ENCODE peak calls at places on chromosomes 4 and X, in nine cellular contexts. One of them, this sample, is unnamed.

GRCh38 chr4:15651682-15652081 is 3.5 kb downstream of the FBXL5 start:
- DNase-seq in mesothelial cell of epicardium: no peak
- DNase-seq in brain microvascular endothelial cell: no peak
- DNase-seq in lower leg skin: no peak
- DNase-seq in IMR-90: peak; percentile 19
- DNase-seq in esophagus squamous epithelium: no peak
- DNase-seq in nephron progenitor cell: no peak
- DNase-seq in lung: no peak
- DNase-seq in cardiac muscle cell: no peak
- DNase-seq in this sample: no peak

GRCh38 chr4:62816566-62816965 is 1592.7 kb downstream of the TECRL start:
- DNase-seq in mesothelial cell of epicardium: no peak
- DNase-seq in brain microvascular endothelial cell: no peak
- DNase-seq in lower leg skin: peak; percentile 76
- DNase-seq in IMR-90: no peak
- DNase-seq in esophagus squamous epithelium: no peak
- DNase-seq in nephron progenitor cell: no peak
- DNase-seq in lung: no peak
- DNase-seq in cardiac muscle cell: no peak
- DNase-seq in this sample: no peak

GRCh38 chr4:76658231-76659102 is 223.4 kb downstream of the SHROOM3 start:
- DNase-seq in mesothelial cell of epicardium: no peak
- DNase-seq in brain microvascular endothelial cell: no peak
- DNase-seq in lower leg skin: no peak
- DNase-seq in IMR-90: peak; percentile 86
- DNase-seq in esophagus squamous epithelium: no peak
- DNase-seq in nephron progenitor cell: no peak
- DNase-seq in lung: no peak
- DNase-seq in cardiac muscle cell: no peak
- DNase-seq in this sample: no peak

GRCh38 chr4:176376032-176376614 is 56.4 kb downstream of the SPCS3 start:
- DNase-seq in mesothelial cell of epicardium: no peak
- DNase-seq in brain microvascular endothelial cell: no peak
- DNase-seq in lower leg skin: no peak
- DNase-seq in IMR-90: peak; percentile 53
- DNase-seq in esophagus squamous epithelium: no peak
- DNase-seq in nephron progenitor cell: no peak
- DNase-seq in lung: no peak
- DNase-seq in cardiac muscle cell: peak; percentile 9
- DNase-seq in this sample: no peak

GRCh38 chrX:71652405-71652804 is 14.9 kb upstream of the LOC101059915 start:
- DNase-seq in mesothelial cell of epicardium: no peak
- DNase-seq in brain microvascular endothelial cell: peak; percentile 56
- DNase-seq in lower leg skin: no peak
- DNase-seq in IMR-90: peak; percentile 59
- DNase-seq in esophagus squamous epithelium: no peak
- DNase-seq in nephron progenitor cell: peak; percentile 41
- DNase-seq in lung: peak; percentile 45
- DNase-seq in cardiac muscle cell: peak; percentile 55
- DNase-seq in this sample: no peak

GRCh38 chrX:115330498-115331138 is 41.1 kb downstream of the LUZP4 start:
- DNase-seq in mesothelial cell of epicardium: no peak
- DNase-seq in brain microvascular endothelial cell: peak; percentile 42
- DNase-seq in lower leg skin: no peak
- DNase-seq in IMR-90: peak; percentile 76
- DNase-seq in esophagus squamous epithelium: no peak
- DNase-seq in nephron progenitor cell: peak; percentile 50
- DNase-seq in lung: peak; percentile 41
- DNase-seq in cardiac muscle cell: peak; percentile 79
- DNase-seq in this sample: no peak

GRCh38 chr4:88138561-88138960 is 19.9 kb downstream of the ABCG2 start:
- DNase-seq in mesothelial cell of epicardium: no peak
- DNase-seq in brain microvascular endothelial cell: peak; percentile 59
- DNase-seq in lower leg skin: no peak
- DNase-seq in IMR-90: peak; percentile 91
- DNase-seq in esophagus squamous epithelium: no peak
- DNase-seq in nephron progenitor cell: no peak
- DNase-seq in lung: no peak
- DNase-seq in cardiac muscle cell: no peak
- DNase-seq in this sample: no peak

GRCh38 chrX:1322393-1322792 is 14.2 kb upstream of the IL3RA start:
- DNase-seq in mesothelial cell of epicardium: no peak
- DNase-seq in brain microvascular endothelial cell: no peak
- DNase-seq in lower leg skin: no peak
- DNase-seq in IMR-90: no peak
- DNase-seq in esophagus squamous epithelium: no peak
- DNase-seq in nephron progenitor cell: no peak
- DNase-seq in lung: no peak
- DNase-seq in cardiac muscle cell: no peak
- DNase-seq in this sample: peak; percentile 87

GRCh38 chr4:109719604-109720003 is 10.3 kb downstream of the PLA2G12A start:
- DNase-seq in mesothelial cell of epicardium: no peak
- DNase-seq in brain microvascular endothelial cell: no peak
- DNase-seq in lower leg skin: no peak
- DNase-seq in IMR-90: no peak
- DNase-seq in esophagus squamous epithelium: no peak
- DNase-seq in nephron progenitor cell: no peak
- DNase-seq in lung: no peak
- DNase-seq in cardiac muscle cell: no peak
- DNase-seq in this sample: no peak

GRCh38 chr4:24857996-24858395 is 54.8 kb downstream of the CCDC149 start:
- DNase-seq in mesothelial cell of epicardium: no peak
- DNase-seq in brain microvascular endothelial cell: peak; percentile 58
- DNase-seq in lower leg skin: no peak
- DNase-seq in IMR-90: peak; percentile 78
- DNase-seq in esophagus squamous epithelium: no peak
- DNase-seq in nephron progenitor cell: no peak
- DNase-seq in lung: no peak
- DNase-seq in cardiac muscle cell: peak; percentile 57
- DNase-seq in this sample: no peak

GRCh38 chrX:72313757-72314156 is 8.0 kb upstream of the CITED1 start:
- DNase-seq in mesothelial cell of epicardium: no peak
- DNase-seq in brain microvascular endothelial cell: no peak
- DNase-seq in lower leg skin: no peak
- DNase-seq in IMR-90: no peak
- DNase-seq in esophagus squamous epithelium: no peak
- DNase-seq in nephron progenitor cell: no peak
- DNase-seq in lung: no peak
- DNase-seq in cardiac muscle cell: no peak
- DNase-seq in this sample: no peak

GRCh38 chr4:25702848-25703247 is 47.2 kb downstream of the SLC34A2 start:
- DNase-seq in mesothelial cell of epicardium: no peak
- DNase-seq in brain microvascular endothelial cell: peak; percentile 56
- DNase-seq in lower leg skin: no peak
- DNase-seq in IMR-90: peak; percentile 67
- DNase-seq in esophagus squamous epithelium: no peak
- DNase-seq in nephron progenitor cell: no peak
- DNase-seq in lung: no peak
- DNase-seq in cardiac muscle cell: peak; percentile 32
- DNase-seq in this sample: no peak

GRCh38 chr4:661856-662761 is 12.0 kb downstream of the ATP5ME start:
- DNase-seq in mesothelial cell of epicardium: no peak
- DNase-seq in brain microvascular endothelial cell: no peak
- DNase-seq in lower leg skin: no peak
- DNase-seq in IMR-90: no peak
- DNase-seq in esophagus squamous epithelium: no peak
- DNase-seq in nephron progenitor cell: no peak
- DNase-seq in lung: no peak
- DNase-seq in cardiac muscle cell: no peak
- DNase-seq in this sample: no peak

GRCh38 chrX:22220941-22221340 is 51.8 kb upstream of the CBLL2 start:
- DNase-seq in mesothelial cell of epicardium: no peak
- DNase-seq in brain microvascular endothelial cell: peak; percentile 83
- DNase-seq in lower leg skin: no peak
- DNase-seq in IMR-90: peak; percentile 88
- DNase-seq in esophagus squamous epithelium: no peak
- DNase-seq in nephron progenitor cell: no peak
- DNase-seq in lung: no peak
- DNase-seq in cardiac muscle cell: no peak
- DNase-seq in this sample: no peak

GRCh38 chrX:119399772-119400101 is 601 bp downstream of the SLC25A43 start:
- DNase-seq in mesothelial cell of epicardium: no peak
- DNase-seq in brain microvascular endothelial cell: no peak
- DNase-seq in lower leg skin: no peak
- DNase-seq in IMR-90: no peak
- DNase-seq in esophagus squamous epithelium: no peak
- DNase-seq in nephron progenitor cell: no peak
- DNase-seq in lung: no peak
- DNase-seq in cardiac muscle cell: no peak
- DNase-seq in this sample: no peak

GRCh38 chr4:113447695-113448265 is 313.8 kb downstream of the CAMK2D start:
- DNase-seq in mesothelial cell of epicardium: no peak
- DNase-seq in brain microvascular endothelial cell: no peak
- DNase-seq in lower leg skin: no peak
- DNase-seq in IMR-90: no peak
- DNase-seq in esophagus squamous epithelium: no peak
- DNase-seq in nephron progenitor cell: no peak
- DNase-seq in lung: no peak
- DNase-seq in cardiac muscle cell: no peak
- DNase-seq in this sample: no peak

GRCh38 chrX:71859637-71860036 is 51.0 kb upstream of the NHSL2 start:
- DNase-seq in mesothelial cell of epicardium: no peak
- DNase-seq in brain microvascular endothelial cell: peak; percentile 37
- DNase-seq in lower leg skin: no peak
- DNase-seq in IMR-90: peak; percentile 33
- DNase-seq in esophagus squamous epithelium: no peak
- DNase-seq in nephron progenitor cell: peak; percentile 45
- DNase-seq in lung: peak; percentile 44
- DNase-seq in cardiac muscle cell: peak; percentile 63
- DNase-seq in this sample: no peak

GRCh38 chrX:138026211-138026610 is 460.3 kb downstream of the ZIC3 start:
- DNase-seq in mesothelial cell of epicardium: no peak
- DNase-seq in brain microvascular endothelial cell: no peak
- DNase-seq in lower leg skin: no peak
- DNase-seq in IMR-90: no peak
- DNase-seq in esophagus squamous epithelium: no peak
- DNase-seq in nephron progenitor cell: no peak
- DNase-seq in lung: no peak
- DNase-seq in cardiac muscle cell: peak; percentile 23
- DNase-seq in this sample: no peak

GRCh38 chr4:2254665-2255500 is 7.0 kb downstream of the MXD4 start:
- DNase-seq in mesothelial cell of epicardium: peak; percentile 8
- DNase-seq in brain microvascular endothelial cell: no peak
- DNase-seq in lower leg skin: peak; percentile 82
- DNase-seq in IMR-90: no peak
- DNase-seq in esophagus squamous epithelium: no peak
- DNase-seq in nephron progenitor cell: no peak
- DNase-seq in lung: peak; percentile 26
- DNase-seq in cardiac muscle cell: no peak
- DNase-seq in this sample: no peak
- TF ChIP-seq CTCF in mesothelial cell of epicardium: no peak
- TF ChIP-seq CTCF in brain microvascular endothelial cell: no peak
- TF ChIP-seq CTCF in lower leg skin: no peak
- TF ChIP-seq CTCF in IMR-90: no peak
- TF ChIP-seq CTCF in esophagus squamous epithelium: no peak
- TF ChIP-seq CTCF in nephron progenitor cell: no peak
- TF ChIP-seq CTCF in lung: no peak
- TF ChIP-seq CTCF in cardiac muscle cell: no peak
- TF ChIP-seq CTCF in this sample: no peak

DNA sequence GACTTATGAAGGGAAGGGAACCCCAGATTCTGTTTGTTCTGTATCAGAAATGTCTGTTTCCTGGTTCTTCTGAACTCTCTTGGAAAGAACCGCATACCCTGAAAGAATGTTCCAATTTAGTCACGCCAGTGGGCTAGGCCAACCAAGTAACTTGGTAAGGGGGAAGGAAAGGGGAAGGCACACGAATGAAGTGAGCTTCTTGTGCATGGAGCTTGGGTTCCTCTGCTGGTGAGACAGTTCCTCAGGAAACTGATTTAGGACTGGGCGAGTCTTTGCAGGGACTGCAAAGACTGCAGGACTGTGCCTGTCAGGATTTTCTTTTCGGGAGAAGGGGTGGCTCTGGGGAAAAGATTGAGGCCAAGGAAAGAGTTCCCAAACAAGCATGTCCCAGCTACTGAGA is 35.6 kb downstream of the FRMPD3 start:
- DNase-seq in mesothelial cell of epicardium: no peak
- DNase-seq in brain microvascular endothelial cell: no peak
- DNase-seq in lower leg skin: peak; percentile 7
- DNase-seq in IMR-90: no peak
- DNase-seq in esophagus squamous epithelium: no peak
- DNase-seq in nephron progenitor cell: no peak
- DNase-seq in lung: no peak
- DNase-seq in cardiac muscle cell: no peak
- DNase-seq in this sample: no peak
- TF ChIP-seq CTCF in mesothelial cell of epicardium: no peak
- TF ChIP-seq CTCF in brain microvascular endothelial cell: peak; percentile 15
- TF ChIP-seq CTCF in lower leg skin: no peak
- TF ChIP-seq CTCF in IMR-90: no peak
- TF ChIP-seq CTCF in esophagus squamous epithelium: peak; percentile 13
- TF ChIP-seq CTCF in nephron progenitor cell: no peak
- TF ChIP-seq CTCF in lung: no peak
- TF ChIP-seq CTCF in cardiac muscle cell: no peak
- TF ChIP-seq CTCF in this sample: no peak

GRCh38 chr4:146545102-146545501 is 23.4 kb upstream of the SLC10A7 start:
- DNase-seq in mesothelial cell of epicardium: no peak
- DNase-seq in brain microvascular endothelial cell: peak; percentile 49
- DNase-seq in lower leg skin: no peak
- DNase-seq in IMR-90: peak; percentile 29
- DNase-seq in esophagus squamous epithelium: no peak
- DNase-seq in nephron progenitor cell: no peak
- DNase-seq in lung: no peak
- DNase-seq in cardiac muscle cell: peak; percentile 21
- DNase-seq in this sample: no peak
- TF ChIP-seq CTCF in mesothelial cell of epicardium: no peak
- TF ChIP-seq CTCF in brain microvascular endothelial cell: peak; percentile 56
- TF ChIP-seq CTCF in lower leg skin: no peak
- TF ChIP-seq CTCF in IMR-90: peak; percentile 37
- TF ChIP-seq CTCF in esophagus squamous epithelium: no peak
- TF ChIP-seq CTCF in nephron progenitor cell: no peak
- TF ChIP-seq CTCF in lung: no peak
- TF ChIP-seq CTCF in cardiac muscle cell: peak; percentile 40
- TF ChIP-seq CTCF in this sample: no peak

GRCh38 chrX:18894156-18894555 is 89.8 kb downstream of the PHKA2 start:
- DNase-seq in mesothelial cell of epicardium: no peak
- DNase-seq in brain microvascular endothelial cell: no peak
- DNase-seq in lower leg skin: no peak
- DNase-seq in IMR-90: no peak
- DNase-seq in esophagus squamous epithelium: no peak
- DNase-seq in nephron progenitor cell: no peak
- DNase-seq in lung: no peak
- DNase-seq in cardiac muscle cell: no peak
- DNase-seq in this sample: no peak

GRCh38 chrX:18897611-18898010 is 86.3 kb downstream of the PHKA2 start:
- DNase-seq in mesothelial cell of epicardium: no peak
- DNase-seq in brain microvascular endothelial cell: no peak
- DNase-seq in lower leg skin: no peak
- DNase-seq in IMR-90: no peak
- DNase-seq in esophagus squamous epithelium: no peak
- DNase-seq in nephron progenitor cell: no peak
- DNase-seq in lung: no peak
- DNase-seq in cardiac muscle cell: no peak
- DNase-seq in this sample: no peak

GRCh38 chrX:18893536-18893935 is 90.4 kb downstream of the PHKA2 start:
- DNase-seq in mesothelial cell of epicardium: no peak
- DNase-seq in brain microvascular endothelial cell: no peak
- DNase-seq in lower leg skin: no peak
- DNase-seq in IMR-90: no peak
- DNase-seq in esophagus squamous epithelium: no peak
- DNase-seq in nephron progenitor cell: no peak
- DNase-seq in lung: no peak
- DNase-seq in cardiac muscle cell: no peak
- DNase-seq in this sample: no peak

GRCh38 chrX:18896680-18897544 is 87.0 kb downstream of the PHKA2 start:
- DNase-seq in mesothelial cell of epicardium: no peak
- DNase-seq in brain microvascular endothelial cell: no peak
- DNase-seq in lower leg skin: no peak
- DNase-seq in IMR-90: no peak
- DNase-seq in esophagus squamous epithelium: no peak
- DNase-seq in nephron progenitor cell: no peak
- DNase-seq in lung: no peak
- DNase-seq in cardiac muscle cell: no peak
- DNase-seq in this sample: no peak

GRCh38 chrX:18895157-18895952 is 88.6 kb downstream of the PHKA2 start:
- DNase-seq in mesothelial cell of epicardium: no peak
- DNase-seq in brain microvascular endothelial cell: peak; percentile 34
- DNase-seq in lower leg skin: no peak
- DNase-seq in IMR-90: peak; percentile 37
- DNase-seq in esophagus squamous epithelium: no peak
- DNase-seq in nephron progenitor cell: no peak
- DNase-seq in lung: peak; percentile 40
- DNase-seq in cardiac muscle cell: no peak
- DNase-seq in this sample: no peak
- TF ChIP-seq CTCF in mesothelial cell of epicardium: no peak
- TF ChIP-seq CTCF in brain microvascular endothelial cell: peak; percentile 74
- TF ChIP-seq CTCF in lower leg skin: no peak
- TF ChIP-seq CTCF in IMR-90: peak; percentile 33
- TF ChIP-seq CTCF in esophagus squamous epithelium: peak; percentile 35
- TF ChIP-seq CTCF in nephron progenitor cell: no peak
- TF ChIP-seq CTCF in lung: no peak
- TF ChIP-seq CTCF in cardiac muscle cell: peak; percentile 38
- TF ChIP-seq CTCF in this sample: no peak